ENCODE peak calls at places on chromosomes 6 and 20, in eight cellular contexts. One of them, this sample, is unnamed.

GRCh38 chr6:39754493-39755115 is 29.4 kb upstream of the KIF6 start:
- DNase-seq in GM23248: no peak
- DNase-seq in AG04450: no peak
- DNase-seq in heart right ventricle: peak
- DNase-seq in A549: no peak
- DNase-seq in cardiac muscle cell: peak
- DNase-seq in K562: no peak
- DNase-seq in heart left ventricle: no peak
- DNase-seq in this sample: no peak

GRCh38 chr20:37984018-37984785 is 49.1 kb downstream of the TTI1 start:
- DNase-seq in GM23248: no peak
- DNase-seq in AG04450: no peak
- DNase-seq in cardiac muscle cell: no peak
- DNase-seq in heart right ventricle: peak
- DNase-seq in K562: no peak
- DNase-seq in A549: no peak
- DNase-seq in heart left ventricle: peak
- DNase-seq in this sample: no peak

GRCh38 chr6:31639449-31639861 is 13.0 kb downstream of the BAG6 start:
- DNase-seq in heart left ventricle: no peak
- DNase-seq in AG04450: no peak
- DNase-seq in A549: no peak
- DNase-seq in GM23248: peak
- DNase-seq in cardiac muscle cell: peak
- DNase-seq in K562: no peak
- DNase-seq in heart right ventricle: no peak
- DNase-seq in this sample: no peak

GRCh38 chr6:108169801-108170606 is 4.2 kb downstream of the NR2E1 start:
- DNase-seq in AG04450: no peak
- DNase-seq in K562: no peak
- DNase-seq in GM23248: no peak
- DNase-seq in heart left ventricle: no peak
- DNase-seq in cardiac muscle cell: no peak
- DNase-seq in A549: no peak
- DNase-seq in heart right ventricle: no peak
- DNase-seq in this sample: no peak

GRCh38 chr6:113995632-113996031 is 24.7 kb upstream of the HDAC2 start:
- DNase-seq in heart right ventricle: peak
- DNase-seq in GM23248: peak
- DNase-seq in AG04450: peak
- DNase-seq in heart left ventricle: peak
- DNase-seq in cardiac muscle cell: peak
- DNase-seq in K562: no peak
- DNase-seq in A549: peak
- DNase-seq in this sample: no peak

GRCh38 chr6:112337209-112337638 is 9.9 kb upstream of the RFPL4B start:
- DNase-seq in cardiac muscle cell: peak
- DNase-seq in heart left ventricle: peak
- DNase-seq in AG04450: peak
- DNase-seq in A549: peak
- DNase-seq in heart right ventricle: peak
- DNase-seq in GM23248: peak
- DNase-seq in K562: peak
- DNase-seq in this sample: no peak

GRCh38 chr20:34713194-34713943 is 9.2 kb downstream of the TP53INP2 start:
- DNase-seq in heart right ventricle: peak
- DNase-seq in cardiac muscle cell: peak
- DNase-seq in A549: peak
- DNase-seq in K562: peak
- DNase-seq in GM23248: peak
- DNase-seq in heart left ventricle: no peak
- DNase-seq in AG04450: peak
- DNase-seq in this sample: no peak

GRCh38 chr6:35557239-35557638 is 44.5 kb upstream of the TULP1 start:
- DNase-seq in K562: no peak
- DNase-seq in heart left ventricle: peak
- DNase-seq in heart right ventricle: peak
- DNase-seq in AG04450: no peak
- DNase-seq in cardiac muscle cell: no peak
- DNase-seq in GM23248: no peak
- DNase-seq in A549: no peak
- DNase-seq in this sample: no peak

GRCh38 chr6:151869345-151869744 is 61.9 kb downstream of the ESR1 start:
- DNase-seq in heart left ventricle: no peak
- DNase-seq in heart right ventricle: no peak
- DNase-seq in K562: no peak
- DNase-seq in cardiac muscle cell: peak
- DNase-seq in A549: no peak
- DNase-seq in AG04450: no peak
- DNase-seq in GM23248: peak
- DNase-seq in this sample: no peak

GRCh38 chr20:14622796-14623195 is 285.4 kb upstream of the FLRT3 start:
- DNase-seq in A549: peak
- DNase-seq in heart left ventricle: no peak
- DNase-seq in cardiac muscle cell: peak
- DNase-seq in AG04450: no peak
- DNase-seq in GM23248: peak
- DNase-seq in heart right ventricle: no peak
- DNase-seq in K562: no peak
- DNase-seq in this sample: no peak

GRCh38 chr6:145406733-145407256 is 328.5 kb downstream of the EPM2A start:
- DNase-seq in GM23248: no peak
- DNase-seq in AG04450: no peak
- DNase-seq in heart right ventricle: no peak
- DNase-seq in A549: no peak
- DNase-seq in heart left ventricle: no peak
- DNase-seq in cardiac muscle cell: no peak
- DNase-seq in K562: no peak
- DNase-seq in this sample: no peak

GRCh38 chr6:142659661-142660060 is 285.3 kb downstream of the HIVEP2 start:
- DNase-seq in AG04450: no peak
- DNase-seq in A549: no peak
- DNase-seq in heart left ventricle: no peak
- DNase-seq in cardiac muscle cell: no peak
- DNase-seq in heart right ventricle: no peak
- DNase-seq in GM23248: no peak
- DNase-seq in K562: no peak
- DNase-seq in this sample: no peak

GRCh38 chr6:7974932-7975763 is 64.6 kb upstream of the TXNDC5 start:
- DNase-seq in heart right ventricle: peak
- DNase-seq in cardiac muscle cell: peak
- DNase-seq in AG04450: peak
- DNase-seq in A549: peak
- DNase-seq in K562: peak
- DNase-seq in heart left ventricle: peak
- DNase-seq in GM23248: peak
- DNase-seq in this sample: peak

GRCh38 chr20:31751126-31751525 is 12.0 kb downstream of the TPX2 start:
- DNase-seq in cardiac muscle cell: peak
- DNase-seq in GM23248: peak
- DNase-seq in heart right ventricle: peak
- DNase-seq in K562: no peak
- DNase-seq in AG04450: peak
- DNase-seq in A549: no peak
- DNase-seq in heart left ventricle: no peak
- DNase-seq in this sample: no peak

GRCh38 chr6:71404145-71404966 is 115.7 kb downstream of the OGFRL1 start:
- DNase-seq in GM23248: peak
- DNase-seq in A549: no peak
- DNase-seq in AG04450: peak
- DNase-seq in heart left ventricle: no peak
- DNase-seq in heart right ventricle: no peak
- DNase-seq in K562: no peak
- DNase-seq in cardiac muscle cell: peak
- DNase-seq in this sample: no peak

GRCh38 chr20:10369723-10370090 is 64.3 kb downstream of the MKKS start:
- DNase-seq in cardiac muscle cell: peak
- DNase-seq in heart right ventricle: no peak
- DNase-seq in A549: peak
- DNase-seq in GM23248: no peak
- DNase-seq in K562: peak
- DNase-seq in AG04450: no peak
- DNase-seq in heart left ventricle: no peak
- DNase-seq in this sample: no peak

GRCh38 chr20:25669826-25670422 is 26.7 kb downstream of the ZNF337 start:
- DNase-seq in A549: no peak
- DNase-seq in GM23248: peak
- DNase-seq in AG04450: peak
- DNase-seq in K562: no peak
- DNase-seq in heart left ventricle: no peak
- DNase-seq in cardiac muscle cell: peak
- DNase-seq in heart right ventricle: no peak
- DNase-seq in this sample: no peak

GRCh38 chr6:16295060-16295459 is 56.7 kb downstream of the GMPR start:
- DNase-seq in heart right ventricle: no peak
- DNase-seq in K562: no peak
- DNase-seq in A549: no peak
- DNase-seq in cardiac muscle cell: no peak
- DNase-seq in AG04450: no peak
- DNase-seq in heart left ventricle: no peak
- DNase-seq in GM23248: no peak
- DNase-seq in this sample: no peak

GRCh38 chr20:59752704-59753460 is 148.5 kb downstream of the PHACTR3 start:
- DNase-seq in heart left ventricle: peak
- DNase-seq in cardiac muscle cell: no peak
- DNase-seq in AG04450: no peak
- DNase-seq in GM23248: peak
- DNase-seq in heart right ventricle: peak
- DNase-seq in K562: no peak
- DNase-seq in A549: no peak
- DNase-seq in this sample: no peak

GRCh38 chr6:45880139-45880538 is 135.5 kb downstream of the CLIC5 start:
- DNase-seq in A549: no peak
- DNase-seq in cardiac muscle cell: peak
- DNase-seq in AG04450: no peak
- DNase-seq in heart right ventricle: no peak
- DNase-seq in heart left ventricle: peak
- DNase-seq in GM23248: peak
- DNase-seq in K562: no peak
- DNase-seq in this sample: no peak
- H3K4me3 ChIP-seq in A549: no peak
- H3K4me3 ChIP-seq in cardiac muscle cell: no peak
- H3K4me3 ChIP-seq in AG04450: no peak
- H3K4me3 ChIP-seq in heart right ventricle: no peak
- H3K4me3 ChIP-seq in heart left ventricle: no peak
- H3K4me3 ChIP-seq in GM23248: no peak
- H3K4me3 ChIP-seq in K562: no peak
- H3K4me3 ChIP-seq in this sample: no peak

GRCh38 chr6:121549741-121550140 is 114.3 kb downstream of the GJA1 start:
- DNase-seq in heart right ventricle: no peak
- DNase-seq in cardiac muscle cell: peak
- DNase-seq in A549: no peak
- DNase-seq in K562: no peak
- DNase-seq in heart left ventricle: no peak
- DNase-seq in AG04450: peak
- DNase-seq in GM23248: peak
- DNase-seq in this sample: no peak
- H3K27ac ChIP-seq in heart right ventricle: no peak
- H3K27ac ChIP-seq in cardiac muscle cell: no peak
- H3K27ac ChIP-seq in A549: no peak
- H3K27ac ChIP-seq in K562: no peak
- H3K27ac ChIP-seq in heart left ventricle: no peak
- H3K27ac ChIP-seq in AG04450: no peak
- H3K27ac ChIP-seq in GM23248: peak
- H3K27ac ChIP-seq in this sample: peak

GRCh38 chr20:19338960-19339359 is 126.5 kb downstream of the SLC24A3 start:
- DNase-seq in K562: no peak
- DNase-seq in GM23248: no peak
- DNase-seq in heart left ventricle: no peak
- DNase-seq in cardiac muscle cell: no peak
- DNase-seq in A549: no peak
- DNase-seq in heart right ventricle: no peak
- DNase-seq in AG04450: no peak
- DNase-seq in this sample: no peak

GRCh38 chr20:19335341-19335740 is 122.9 kb downstream of the SLC24A3 start:
- DNase-seq in K562: no peak
- DNase-seq in A549: no peak
- DNase-seq in heart left ventricle: no peak
- DNase-seq in AG04450: no peak
- DNase-seq in GM23248: no peak
- DNase-seq in cardiac muscle cell: no peak
- DNase-seq in heart right ventricle: no peak
- DNase-seq in this sample: no peak

GRCh38 chr20:19338380-19338779 is 125.9 kb downstream of the SLC24A3 start:
- DNase-seq in cardiac muscle cell: no peak
- DNase-seq in heart left ventricle: no peak
- DNase-seq in AG04450: no peak
- DNase-seq in K562: no peak
- DNase-seq in GM23248: no peak
- DNase-seq in heart right ventricle: no peak
- DNase-seq in A549: no peak
- DNase-seq in this sample: no peak

GRCh38 chr20:19336601-19337000 is 124.2 kb downstream of the SLC24A3 start:
- DNase-seq in GM23248: no peak
- DNase-seq in A549: no peak
- DNase-seq in heart left ventricle: no peak
- DNase-seq in AG04450: no peak
- DNase-seq in cardiac muscle cell: no peak
- DNase-seq in K562: no peak
- DNase-seq in heart right ventricle: no peak
- DNase-seq in this sample: no peak

GRCh38 chr20:19335916-19336315 is 123.5 kb downstream of the SLC24A3 start:
- DNase-seq in heart left ventricle: no peak
- DNase-seq in K562: no peak
- DNase-seq in GM23248: no peak
- DNase-seq in heart right ventricle: no peak
- DNase-seq in A549: no peak
- DNase-seq in AG04450: no peak
- DNase-seq in cardiac muscle cell: no peak
- DNase-seq in this sample: no peak
- H3K4me3 ChIP-seq in heart left ventricle: no peak
- H3K4me3 ChIP-seq in K562: no peak
- H3K4me3 ChIP-seq in GM23248: no peak
- H3K4me3 ChIP-seq in heart right ventricle: no peak
- H3K4me3 ChIP-seq in A549: no peak
- H3K4me3 ChIP-seq in AG04450: no peak
- H3K4me3 ChIP-seq in cardiac muscle cell: no peak
- H3K4me3 ChIP-seq in this sample: no peak

GRCh38 chr6:10681795-10682194 is 12.6 kb downstream of the C6orf52 start:
- DNase-seq in K562: no peak
- DNase-seq in cardiac muscle cell: no peak
- DNase-seq in GM23248: no peak
- DNase-seq in heart right ventricle: no peak
- DNase-seq in A549: no peak
- DNase-seq in AG04450: no peak
- DNase-seq in heart left ventricle: no peak
- DNase-seq in this sample: no peak

GRCh38 chr6:10678456-10678855 is 16.0 kb downstream of the C6orf52 start:
- DNase-seq in AG04450: no peak
- DNase-seq in GM23248: no peak
- DNase-seq in heart right ventricle: no peak
- DNase-seq in A549: no peak
- DNase-seq in K562: no peak
- DNase-seq in cardiac muscle cell: no peak
- DNase-seq in heart left ventricle: no peak
- DNase-seq in this sample: no peak

GRCh38 chr6:10685092-10685769 is 9.2 kb downstream of the C6orf52 start:
- DNase-seq in A549: no peak
- DNase-seq in AG04450: no peak
- DNase-seq in heart left ventricle: no peak
- DNase-seq in heart right ventricle: no peak
- DNase-seq in GM23248: no peak
- DNase-seq in K562: no peak
- DNase-seq in cardiac muscle cell: no peak
- DNase-seq in this sample: no peak

GRCh38 chr6:10684618-10685017 is 9.8 kb downstream of the C6orf52 start:
- DNase-seq in K562: no peak
- DNase-seq in A549: no peak
- DNase-seq in AG04450: no peak
- DNase-seq in heart right ventricle: no peak
- DNase-seq in heart left ventricle: no peak
- DNase-seq in cardiac muscle cell: no peak
- DNase-seq in GM23248: no peak
- DNase-seq in this sample: no peak

GRCh38 chr6:10682319-10682988 is 12.0 kb downstream of the C6orf52 start:
- DNase-seq in AG04450: no peak
- DNase-seq in cardiac muscle cell: no peak
- DNase-seq in K562: no peak
- DNase-seq in heart left ventricle: no peak
- DNase-seq in A549: no peak
- DNase-seq in GM23248: no peak
- DNase-seq in heart right ventricle: no peak
- DNase-seq in this sample: no peak
- H3K27ac ChIP-seq in AG04450: no peak
- H3K27ac ChIP-seq in cardiac muscle cell: peak
- H3K27ac ChIP-seq in K562: peak
- H3K27ac ChIP-seq in heart left ventricle: no peak
- H3K27ac ChIP-seq in A549: no peak
- H3K27ac ChIP-seq in GM23248: no peak
- H3K27ac ChIP-seq in heart right ventricle: no peak
- H3K27ac ChIP-seq in this sample: no peak